ENCODE peak calls at places on chromosomes 5 and 9, in nine cellular contexts. P is heart right ventricle, O is ovary, H is heart left ventricle, R is transverse colon, L is esophagus squamous epithelium, K is right cardiac atrium, B is spleen, N is small intestine. V is an unnamed sample.

GRCh38 chr5:124906339-124907097 is 160.1 kb upstream of the ZNF608 start:
- DNase-seq in P (peak; percentile 88), O (peak; percentile 64), H (peak; percentile 71), R (peak; percentile 62), L (no peak), K (peak; percentile 84), B (no peak), N (peak; percentile 71), V (peak; percentile 75)

GRCh38 chr5:17398439-17398838 is 99.6 kb upstream of the TAF11L2 start:
- DNase-seq in P (no peak), O (no peak), H (no peak), R (no peak), L (no peak), K (no peak), B (no peak), N (no peak), V (no peak)

GRCh38 chr9:2494571-2494970 is 127.0 kb upstream of the VLDLR start:
- DNase-seq in P (no peak), O (no peak), H (no peak), R (no peak), L (no peak), K (no peak), B (no peak), N (no peak), V (no peak)

GRCh38 chr9:37938121-37938906 is 34.4 kb upstream of the SLC25A51 start:
- DNase-seq in P (no peak), O (peak; percentile 33), H (peak; percentile 70), R (no peak), L (no peak), K (peak; percentile 58), B (no peak), N (no peak), V (peak; percentile 49)

GRCh38 chr5:128637031-128637430 is 99.0 kb upstream of the FBN2 start:
- DNase-seq in P (no peak), O (no peak), H (no peak), R (no peak), L (no peak), K (no peak), B (no peak), N (no peak), V (no peak)

GRCh38 chr5:154698681-154699275 is 56.4 kb upstream of the LARP1 start:
- DNase-seq in P (no peak), O (no peak), H (no peak), R (no peak), L (no peak), K (no peak), B (no peak), N (no peak), V (no peak)

GRCh38 chr5:24629798-24630197 is 15.0 kb downstream of the CDH10 start:
- DNase-seq in P (no peak), O (no peak), H (no peak), R (no peak), L (no peak), K (no peak), B (no peak), N (no peak), V (no peak)

GRCh38 chr9:117273612-117274011 is 141.2 kb downstream of the ASTN2 start:
- DNase-seq in P (no peak), O (no peak), H (no peak), R (no peak), L (no peak), K (no peak), B (no peak), N (no peak), V (no peak)

GRCh38 chr5:103151156-103151555 is 31.1 kb downstream of the PPIP5K2 start:
- DNase-seq in P (no peak), O (no peak), H (no peak), R (no peak), L (no peak), K (no peak), B (no peak), N (no peak), V (no peak)

GRCh38 chr5:104540448-104540847 is 977.9 kb upstream of the NUDT12 start:
- DNase-seq in P (no peak), O (peak; percentile 22), H (no peak), R (peak; percentile 11), L (no peak), K (no peak), B (no peak), N (no peak), V (peak; percentile 26)

GRCh38 chr9:137506274-137506673 is 43.9 kb downstream of the PNPLA7 start:
- DNase-seq in P (no peak), O (no peak), H (no peak), R (no peak), L (no peak), K (peak; percentile 7), B (peak; percentile 41), N (no peak), V (no peak)

GRCh38 chr5:109298794-109299193 is 111.0 kb downstream of the PJA2 start:
- DNase-seq in P (no peak), O (no peak), H (no peak), R (no peak), L (no peak), K (no peak), B (no peak), N (no peak), V (no peak)

GRCh38 chr5:181181650-181182565 is 23.1 kb downstream of the TRIM7 start:
- DNase-seq in P (peak; percentile 69), O (no peak), H (peak; percentile 68), R (peak; percentile 79), L (no peak), K (peak; percentile 83), B (peak; percentile 85), N (peak; percentile 76), V (peak; percentile 80)

GRCh38 chr5:26121343-26121742 is 917.0 kb downstream of the CDH9 start:
- DNase-seq in P (no peak), O (no peak), H (no peak), R (no peak), L (no peak), K (no peak), B (no peak), N (no peak), V (peak; percentile 1)

GRCh38 chr5:14962604-14963003 is 91.0 kb upstream of the ANKH start:
- DNase-seq in P (no peak), O (no peak), H (no peak), R (no peak), L (no peak), K (no peak), B (no peak), N (peak; percentile 23), V (no peak)

GRCh38 chr9:128420060-128420650 is 502 bp upstream of the CERCAM start:
- DNase-seq in P (peak; percentile 70), O (peak; percentile 84), H (peak; percentile 76), R (peak; percentile 74), L (no peak), K (peak; percentile 93), B (peak; percentile 93), N (peak; percentile 34), V (peak; percentile 69)

GRCh38 chr9:96741771-96742170 is 36.1 kb downstream of the ZNF510 start:
- DNase-seq in P (no peak), O (no peak), H (no peak), R (no peak), L (no peak), K (no peak), B (no peak), N (no peak), V (no peak)
- H3K9me3 ChIP-seq in P (peaks cover 10% of the 10 kb centered on the region), O (no peaks in the 10 kb centered on the region), H (no peaks in the 10 kb centered on the region), R (peaks cover 36% of the 10 kb centered on the region), L (peaks cover 31% of the 10 kb centered on the region), K (peaks cover 4% of the 10 kb centered on the region), B (peaks cover 100% of the 10 kb centered on the region), N (peaks cover 1% of the 10 kb centered on the region), V (peaks cover 3% of the 10 kb centered on the region)

GRCh38 chr9:135666534-135667402 is 3.7 kb downstream of the LCN9 start:
- DNase-seq in P (no peak), O (no peak), H (no peak), R (no peak), L (no peak), K (no peak), B (peak; percentile 32), N (no peak), V (no peak)

GRCh38 chr9:135663857-135664256 is 748 bp downstream of the LCN9 start:
- DNase-seq in P (no peak), O (no peak), H (no peak), R (no peak), L (no peak), K (no peak), B (peak; percentile 29), N (no peak), V (no peak)

GRCh38 chr9:135664801-135665794 is 2.0 kb downstream of the LCN9 start:
- DNase-seq in P (no peak), O (no peak), H (no peak), R (no peak), L (no peak), K (no peak), B (peak; percentile 56), N (no peak), V (no peak)

GRCh38 chr9:135664266-135664665 is 1.2 kb downstream of the LCN9 start:
- DNase-seq in P (no peak), O (no peak), H (no peak), R (no peak), L (no peak), K (no peak), B (peak; percentile 40), N (no peak), V (no peak)

DNA sequence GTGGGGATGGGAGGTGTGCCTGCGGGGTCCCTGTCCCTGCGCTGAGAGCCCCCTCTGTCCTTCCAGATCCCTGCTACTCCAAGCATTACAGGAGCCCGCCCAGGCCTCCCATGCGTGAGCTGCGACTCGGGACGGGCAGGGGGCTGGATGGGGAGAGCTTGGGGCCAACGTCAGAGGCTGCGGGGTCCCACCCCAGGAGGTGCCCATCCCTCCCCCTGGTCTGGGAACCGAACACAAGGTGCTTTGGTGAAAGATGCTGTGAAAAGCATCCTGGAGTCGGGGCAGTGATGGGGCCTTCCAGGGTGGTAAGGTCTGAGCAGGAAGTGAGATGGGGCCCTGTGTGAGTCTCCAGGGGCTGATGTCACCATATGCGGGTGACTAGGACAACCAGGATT is 2.7 kb downstream of the LCN9 start:
- DNase-seq in P (no peak), O (no peak), H (no peak), R (no peak), L (no peak), K (no peak), B (peak; percentile 37), N (no peak), V (no peak)
- H3K9me3 ChIP-seq in P (no peaks in the 10 kb centered on the region), O (no peaks in the 10 kb centered on the region), H (no peaks in the 10 kb centered on the region), R (no peaks in the 10 kb centered on the region), L (no peaks in the 10 kb centered on the region), K (no peaks in the 10 kb centered on the region), B (no peaks in the 10 kb centered on the region), N (no peaks in the 10 kb centered on the region), V (no peaks in the 10 kb centered on the region)

DNA sequence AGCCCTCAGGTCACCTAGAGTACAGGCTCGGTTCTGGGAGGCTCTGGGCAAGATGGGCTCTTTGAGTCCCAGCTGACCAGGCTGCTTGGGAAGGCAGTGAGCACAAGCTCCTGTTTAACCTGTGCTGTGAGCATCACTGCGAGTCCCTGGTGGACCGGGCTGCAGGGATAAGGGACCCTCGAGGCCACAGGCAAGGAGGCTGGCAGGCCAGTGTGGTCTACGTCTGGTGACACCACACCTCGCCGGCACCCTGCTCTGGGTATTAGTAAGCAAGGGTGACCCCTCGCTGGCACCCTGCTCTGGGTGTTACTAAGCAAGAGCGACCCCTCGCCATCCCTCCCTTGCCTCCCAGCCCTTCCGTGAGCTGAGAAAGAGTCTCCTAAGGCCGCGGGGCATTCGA is 125.9 kb upstream of the FOXD4L5 start:
- DNase-seq in P (no peak), O (no peak), H (no peak), R (no peak), L (no peak), K (no peak), B (peak; percentile 36), N (no peak), V (no peak)
- H3K9me3 ChIP-seq in P (no peaks in the 10 kb centered on the region), O (no peaks in the 10 kb centered on the region), H (no peaks in the 10 kb centered on the region), R (no peaks in the 10 kb centered on the region), L (no peaks in the 10 kb centered on the region), K (no peaks in the 10 kb centered on the region), B (peaks cover 63% of the 10 kb centered on the region), N (peaks cover 4% of the 10 kb centered on the region), V (no peaks in the 10 kb centered on the region)

GRCh38 chr5:88862547-88863175 is 20.3 kb downstream of the MEF2C start:
- DNase-seq in P (no peak), O (no peak), H (no peak), R (no peak), L (no peak), K (no peak), B (no peak), N (no peak), V (no peak)
- H3K9me3 ChIP-seq in P (no peaks in the 10 kb centered on the region), O (no peaks in the 10 kb centered on the region), H (no peaks in the 10 kb centered on the region), R (no peaks in the 10 kb centered on the region), L (no peaks in the 10 kb centered on the region), K (no peaks in the 10 kb centered on the region), B (no peaks in the 10 kb centered on the region), N (no peaks in the 10 kb centered on the region), V (no peaks in the 10 kb centered on the region)

V was measured in adrenal gland.